ENCODE peak calls at places on chromosomes 7 and 10, in seven cellular contexts. F is CD4-positive, alpha-beta T cell; P is activated CD4-positive, CD25-positive, alpha-beta regulatory T cell treated with anti-CD3 and anti-CD28 coated beads, Interleukin-2, amount 50 U/mL, for 24 hours; X is naive thymus-derived CD8-positive, alpha-beta T cell; I is lower lobe of right lung; K is HCT116; M is activated naive CD8-positive, alpha-beta T cell treated with anti-CD3 and anti-CD28 coated beads, Interleukin-2, amount 10 ng/mL, durations not matched to agents 7 days and 5 days. W is an unnamed sample.
A peak's percentile ranks its signal among the peaks of the same experiment; 100 is the strongest.

GRCh38 chr10:77185696-77186095 is 451.9 kb downstream of the KCNMA1 start:
- ATAC-seq in M (no peak), X (no peak), F (no peak), K (no peak), P (no peak), I (peak; percentile 89), W (no peak)

GRCh38 chr10:36187382-36188042 is 545.4 kb upstream of the FZD8 start:
- ATAC-seq in K (no peak), I (no peak), P (no peak), X (no peak), F (no peak), M (no peak), W (no peak)

GRCh38 chr7:80185571-80185970 is 50.9 kb downstream of the GNAI1 start:
- ATAC-seq in X (no peak), K (no peak), F (no peak), P (no peak), I (no peak), M (no peak), W (no peak)

GRCh38 chr10:94630017-94630688 is 53.4 kb upstream of the CYP2C18 start:
- ATAC-seq in P (no peak), K (no peak), I (no peak), M (no peak), F (no peak), X (no peak), W (no peak)

GRCh38 chr7:147245274-147245673 is 1128.7 kb downstream of the CNTNAP2 start:
- ATAC-seq in M (no peak), P (no peak), K (no peak), X (no peak), F (no peak), I (peak; percentile 56), W (no peak)

GRCh38 chr10:77602913-77603528 is 34.6 kb downstream of the KCNMA1 start:
- ATAC-seq in X (peak; percentile 46), F (no peak), P (no peak), M (peak; percentile 57), I (no peak), K (no peak), W (no peak)

GRCh38 chr10:1020460-1020859 is 5.2 kb downstream of the IDI2 start:
- ATAC-seq in X (no peak), K (peak; percentile 39), F (no peak), I (peak; percentile 42), M (no peak), P (no peak), W (no peak)

GRCh38 chr10:100739516-100740368 is 5.6 kb upstream of the PAX2 start:
- ATAC-seq in X (no peak), I (no peak), F (no peak), M (no peak), P (no peak), K (no peak), W (no peak)

GRCh38 chr10:3963191-3963673 is 178.2 kb upstream of the KLF6 start:
- ATAC-seq in P (peak; percentile 55), X (no peak), K (no peak), M (no peak), F (no peak), I (peak; percentile 60), W (peak; percentile 58)

GRCh38 chr10:14032406-14032998 is 298.2 kb downstream of the FRMD4A start:
- ATAC-seq in P (no peak), M (no peak), I (peak; percentile 50), K (peak; percentile 90), X (peak; percentile 61), F (peak; percentile 52), W (no peak)

GRCh38 chr10:443459-443858 is 246.0 kb downstream of the DIP2C start:
- ATAC-seq in X (no peak), I (no peak), M (no peak), K (no peak), F (no peak), P (no peak), W (no peak)

GRCh38 chr10:106577266-106577665 is 587.2 kb downstream of the SORCS1 start:
- ATAC-seq in F (no peak), M (no peak), P (no peak), I (no peak), X (no peak), K (no peak), W (no peak)

GRCh38 chr10:72257051-72257892 is 16.5 kb upstream of the DDIT4 start:
- ATAC-seq in M (no peak), X (no peak), F (no peak), I (peak; percentile 4), P (no peak), K (no peak), W (peak; percentile 1)

GRCh38 chr10:132603851-132604533 is 66.4 kb downstream of the INPP5A start:
- ATAC-seq in M (no peak), P (no peak), X (no peak), F (no peak), K (no peak), I (no peak), W (no peak)

GRCh38 chr7:39574673-39575349 is 8.6 kb downstream of the YAE1 start:
- ATAC-seq in I (no peak), M (no peak), P (no peak), K (no peak), F (no peak), X (no peak), W (no peak)

GRCh38 chr10:100766693-100767427 is 21.5 kb downstream of the PAX2 start:
- ATAC-seq in M (no peak), K (peak; percentile 83), X (no peak), I (no peak), P (no peak), F (no peak), W (no peak)

GRCh38 chr7:108561047-108561619 is 8.4 kb downstream of the THAP5 start:
- ATAC-seq in F (no peak), K (no peak), M (no peak), X (no peak), P (no peak), I (no peak), W (no peak)

GRCh38 chr7:36708765-36709164 is 15.5 kb downstream of the AOAH start:
- ATAC-seq in I (peak; percentile 15), F (no peak), K (no peak), X (no peak), M (no peak), P (no peak), W (no peak)

GRCh38 chr7:11592699-11593098 is 239.3 kb downstream of the THSD7A start:
- ATAC-seq in F (no peak), P (no peak), M (no peak), X (no peak), I (no peak), K (no peak), W (no peak)

GRCh38 chr7:138796038-138796580 is 1.7 kb upstream of the TMEM213 start:
- ATAC-seq in X (no peak), I (no peak), F (no peak), P (no peak), M (no peak), K (no peak), W (no peak)

GRCh38 chr7:7820939-7821338 is 102.5 kb upstream of the RPA3 start:
- ATAC-seq in X (no peak), K (no peak), I (no peak), M (no peak), P (no peak), F (no peak), W (no peak)

GRCh38 chr7:111192614-111193053 is 101.7 kb downstream of the LRRN3 start:
- ATAC-seq in I (no peak), F (no peak), P (no peak), K (no peak), X (no peak), M (no peak), W (no peak)

GRCh38 chr10:19904202-19904661 is 88.0 kb downstream of the PLXDC2 start:
- ATAC-seq in F (no peak), K (no peak), X (no peak), I (no peak), P (no peak), M (no peak), W (no peak)

GRCh38 chr10:87930929-87931835 is 67.8 kb downstream of the PTEN start:
- ATAC-seq in I (no peak), P (peak; percentile 67), F (no peak), M (no peak), X (no peak), K (no peak), W (peak; percentile 49)

GRCh38 chr10:86667421-86668181 is 710 bp upstream of the LDB3 start:
- ATAC-seq in I (no peak), F (no peak), M (no peak), X (no peak), P (no peak), K (no peak), W (no peak)

GRCh38 chr10:89555688-89556445 is 20.5 kb upstream of the SLC16A12 start:
- ATAC-seq in I (no peak), X (no peak), K (peak; percentile 48), P (no peak), M (no peak), F (no peak), W (no peak)

GRCh38 chr7:120274482-120274881 is 1.5 kb downstream of the KCND2 start:
- ATAC-seq in I (no peak), F (no peak), K (no peak), P (no peak), X (no peak), M (no peak), W (no peak)